ENCODE peak calls at places on chromosomes 3 and 15, in nine cellular contexts. U is NCI-H460, E is NCI-H1930, K is iPS-NIHi11, B is HTR-8/SVneo, D is fibroblast of mammary gland, N is nucleus accumbens, Y is dorsolateral prefrontal cortex, Q is T-helper 1 cell. W is an unnamed sample.
A peak's percentile ranks its signal among the peaks of the same experiment; 100 is the strongest.

GRCh38 chr3:123732447-123732846 is 147.6 kb upstream of the HACD2 start:
- DNase-seq in U (no peak), E (no peak), K (no peak), B (no peak), D (peak; percentile 90), N (no peak), Y (no peak), Q (no peak), W (peak; percentile 67)

GRCh38 chr15:85477730-85478129 is 97.3 kb downstream of the AKAP13 start:
- DNase-seq in U (no peak), E (no peak), K (no peak), B (peak; percentile 31), D (peak; percentile 85), N (no peak), Y (no peak), Q (no peak), W (no peak)

GRCh38 chr3:171585029-171585428 is 124.8 kb upstream of the TNIK start:
- DNase-seq in U (no peak), E (no peak), K (no peak), B (no peak), D (no peak), N (no peak), Y (no peak), Q (no peak), W (peak; percentile 9)

GRCh38 chr3:152302521-152303021 is 33.8 kb downstream of the MBNL1 start:
- DNase-seq in U (no peak), E (no peak), K (no peak), B (no peak), D (peak; percentile 93), N (no peak), Y (no peak), Q (no peak), W (no peak)

GRCh38 chr3:102537122-102537521 is 102.3 kb downstream of the ZPLD1 start:
- DNase-seq in U (no peak), E (no peak), K (no peak), B (no peak), D (no peak), N (no peak), Y (no peak), Q (no peak), W (no peak)

GRCh38 chr3:53254190-53254809 is 1.5 kb downstream of the TKT start:
- DNase-seq in U (no peak), E (no peak), K (no peak), B (no peak), D (peak; percentile 21), N (no peak), Y (no peak), Q (no peak), W (no peak)

GRCh38 chr3:52852419-52852818 is 17.6 kb upstream of the MUSTN1 start:
- DNase-seq in U (no peak), E (no peak), K (no peak), B (no peak), D (no peak), N (no peak), Y (no peak), Q (no peak), W (no peak)

GRCh38 chr3:72231439-72232196 is 446.7 kb upstream of the PROK2 start:
- DNase-seq in U (no peak), E (no peak), K (no peak), B (no peak), D (peak; percentile 82), N (peak; percentile 59), Y (peak; percentile 58), Q (no peak), W (no peak)

GRCh38 chr15:79065744-79066376 is 24.7 kb downstream of the RASGRF1 start:
- DNase-seq in U (no peak), E (no peak), K (no peak), B (no peak), D (no peak), N (no peak), Y (no peak), Q (no peak), W (no peak)

GRCh38 chr15:65979316-65979715 is 110.0 kb downstream of the RAB11A start:
- DNase-seq in U (no peak), E (no peak), K (no peak), B (no peak), D (no peak), N (no peak), Y (no peak), Q (no peak), W (no peak)

GRCh38 chr3:107285197-107285596 is 92.0 kb upstream of the CCDC54 start:
- DNase-seq in U (no peak), E (no peak), K (peak; percentile 66), B (no peak), D (peak; percentile 10), N (no peak), Y (no peak), Q (no peak), W (no peak)

GRCh38 chr15:48617619-48618018 is 27.9 kb downstream of the FBN1 start:
- DNase-seq in U (no peak), E (no peak), K (no peak), B (no peak), D (peak; percentile 88), N (no peak), Y (no peak), Q (no peak), W (no peak)

GRCh38 chr3:140580746-140581145 is 97.1 kb upstream of the TRIM42 start:
- DNase-seq in U (no peak), E (no peak), K (no peak), B (no peak), D (peak; percentile 29), N (no peak), Y (no peak), Q (no peak), W (no peak)

GRCh38 chr15:39770748-39771689 is 11.6 kb downstream of the FSIP1 start:
- DNase-seq in U (no peak), E (no peak), K (no peak), B (peak; percentile 41), D (peak; percentile 89), N (no peak), Y (no peak), Q (no peak), W (no peak)

GRCh38 chr15:49953421-49953820 is 165.6 kb downstream of the ATP8B4 start:
- DNase-seq in U (no peak), E (no peak), K (no peak), B (no peak), D (no peak), N (no peak), Y (no peak), Q (no peak), W (no peak)

GRCh38 chr3:24156466-24156865 is 211.4 kb downstream of the NR1D2 start:
- DNase-seq in U (no peak), E (no peak), K (no peak), B (peak; percentile 60), D (peak; percentile 79), N (no peak), Y (no peak), Q (no peak), W (peak; percentile 28)

GRCh38 chr3:65978116-65978515 is 60.6 kb downstream of the MAGI1 start:
- DNase-seq in U (no peak), E (no peak), K (no peak), B (no peak), D (no peak), N (no peak), Y (no peak), Q (no peak), W (no peak)

GRCh38 chr3:30289324-30289723 is 317.1 kb upstream of the TGFBR2 start:
- DNase-seq in U (peak; percentile 26), E (no peak), K (no peak), B (no peak), D (peak; percentile 44), N (no peak), Y (no peak), Q (no peak), W (peak; percentile 67)

GRCh38 chr3:49357466-49358216 is 512 bp downstream of the GPX1 start:
- DNase-seq in U (peak; percentile 44), E (no peak), K (peak; percentile 28), B (peak; percentile 53), D (peak; percentile 95), N (no peak), Y (peak; percentile 23), Q (peak; percentile 25), W (peak; percentile 49)

GRCh38 chr15:48002772-48003171 is 118.0 kb upstream of the SLC24A5 start:
- DNase-seq in U (no peak), E (no peak), K (no peak), B (no peak), D (no peak), N (no peak), Y (no peak), Q (no peak), W (no peak)

GRCh38 chr3:82048711-82049110 is 287.3 kb upstream of the GBE1 start:
- DNase-seq in U (no peak), E (peak; percentile 41), K (no peak), B (no peak), D (no peak), N (no peak), Y (no peak), Q (no peak), W (no peak)

GRCh38 chr15:73038186-73038585 is 14.1 kb upstream of the NEO1 start:
- DNase-seq in U (no peak), E (no peak), K (no peak), B (no peak), D (no peak), N (no peak), Y (no peak), Q (no peak), W (no peak)

GRCh38 chr15:47834093-47834492 is 116.8 kb downstream of the SEMA6D start:
- DNase-seq in U (no peak), E (no peak), K (no peak), B (no peak), D (no peak), N (no peak), Y (no peak), Q (no peak), W (no peak)

GRCh38 chr15:44033894-44034293 is 161.2 kb downstream of the FRMD5 start:
- DNase-seq in U (no peak), E (no peak), K (no peak), B (no peak), D (peak; percentile 77), N (no peak), Y (no peak), Q (no peak), W (no peak)

GRCh38 chr3:192220915-192221314 is 506.4 kb downstream of the FGF12 start:
- DNase-seq in U (no peak), E (no peak), K (no peak), B (no peak), D (no peak), N (no peak), Y (no peak), Q (no peak), W (no peak)

GRCh38 chr15:92453611-92454010 is 59.9 kb downstream of the ST8SIA2 start:
- DNase-seq in U (no peak), E (no peak), K (no peak), B (no peak), D (no peak), N (no peak), Y (no peak), Q (no peak), W (no peak)

GRCh38 chr15:37108725-37109124 is 8.4 kb upstream of the MEIS2 start:
- DNase-seq in U (no peak), E (no peak), K (no peak), B (no peak), D (no peak), N (no peak), Y (no peak), Q (no peak), W (no peak)

GRCh38 chr3:14131134-14131533 is 6.3 kb downstream of the TMEM43 start:
- DNase-seq in U (no peak), E (no peak), K (no peak), B (no peak), D (no peak), N (no peak), Y (no peak), Q (no peak), W (no peak)

GRCh38 chr15:50790778-50791536 is 25.5 kb upstream of the SPPL2A start:
- DNase-seq in U (no peak), E (no peak), K (no peak), B (no peak), D (no peak), N (no peak), Y (no peak), Q (no peak), W (no peak)

GRCh38 chr15:77024273-77025065 is 29.5 kb downstream of the PSTPIP1 start:
- DNase-seq in U (peak; percentile 26), E (peak; percentile 2), K (peak; percentile 93), B (peak; percentile 71), D (peak; percentile 36), N (peak; percentile 32), Y (peak; percentile 69), Q (peak; percentile 1), W (peak; percentile 61)

GRCh38 chr15:39859609-39860008 is 60.5 kb downstream of the GPR176 start:
- DNase-seq in U (no peak), E (no peak), K (no peak), B (no peak), D (no peak), N (no peak), Y (no peak), Q (no peak), W (no peak)

W was measured in LoVo.